ENCODE peak calls at places on chromosome 5, in six cellular contexts. R is GM12878, U is upper lobe of left lung, S is K562, F is HepG2, P is A549. C is an unnamed sample.

GRCh38 chr5:138545919-138546562 is 3.0 kb upstream of the ETF1 start:
- ATAC-seq in S (no peak), F (no peak), P (no peak), U (no peak), R (no peak), C (no peak)

GRCh38 chr5:148085934-148086333 is 22.2 kb downstream of the SPINK5 start:
- ATAC-seq in U (no peak), R (peak), F (no peak), S (no peak), P (no peak), C (no peak)

GRCh38 chr5:35212006-35212982 is 18.0 kb downstream of the PRLR start:
- ATAC-seq in S (no peak), R (peak), U (no peak), F (no peak), P (no peak), C (no peak)

GRCh38 chr5:132110930-132111329 is 37.3 kb downstream of the CSF2 start:
- ATAC-seq in F (no peak), P (no peak), R (no peak), U (no peak), S (no peak), C (no peak)

GRCh38 chr5:71883745-71884103 is 164.6 kb downstream of the CARTPT start:
- ATAC-seq in U (no peak), S (no peak), F (no peak), R (no peak), P (peak), C (no peak)

GRCh38 chr5:151458314-151458713 is 10.9 kb downstream of the SLC36A1 start:
- ATAC-seq in R (no peak), S (no peak), F (no peak), U (no peak), P (no peak), C (no peak)

GRCh38 chr5:172749881-172750608 is 20.9 kb downstream of the DUSP1 start:
- ATAC-seq in P (no peak), R (no peak), U (no peak), S (no peak), F (no peak), C (peak)

GRCh38 chr5:174145821-174146220 is 100.3 kb downstream of the NSG2 start:
- ATAC-seq in R (no peak), F (no peak), U (no peak), S (no peak), P (no peak), C (no peak)

GRCh38 chr5:82348749-82349148 is 70.6 kb upstream of the RPS23 start:
- ATAC-seq in F (no peak), R (no peak), P (no peak), S (no peak), U (no peak), C (no peak)

GRCh38 chr5:146007270-146007669 is 70.9 kb downstream of the SH3RF2 start:
- ATAC-seq in F (peak), U (no peak), S (peak), P (peak), R (no peak), C (no peak)

GRCh38 chr5:157598350-157598936 is 22.9 kb upstream of the ADAM19 start:
- ATAC-seq in P (no peak), F (no peak), U (no peak), S (no peak), R (peak), C (no peak)

GRCh38 chr5:124806026-124806856 is 59.8 kb upstream of the ZNF608 start:
- ATAC-seq in P (peak), S (peak), F (peak), R (no peak), U (no peak), C (peak)

GRCh38 chr5:114789773-114790402 is 379.8 kb downstream of the TRIM36 start:
- ATAC-seq in R (peak), F (peak), S (no peak), U (no peak), P (peak), C (no peak)

GRCh38 chr5:158819840-158820620 is 279.7 kb downstream of the EBF1 start:
- ATAC-seq in S (no peak), F (no peak), P (no peak), U (no peak), R (peak), C (no peak)

GRCh38 chr5:14235872-14236271 is 92.7 kb downstream of the TRIO start:
- ATAC-seq in S (no peak), U (no peak), R (peak), P (no peak), F (no peak), C (no peak)

GRCh38 chr5:32494827-32495226 is 50.3 kb upstream of the ZFR start:
- ATAC-seq in P (no peak), R (no peak), S (no peak), U (no peak), F (no peak), C (no peak)

GRCh38 chr5:39399135-39400036 is 25.4 kb downstream of the DAB2 start:
- ATAC-seq in U (peak), R (no peak), P (peak), F (peak), S (peak), C (peak)

GRCh38 chr5:139698461-139699146 is 50.5 kb downstream of the CXXC5 start:
- ATAC-seq in R (no peak), U (peak), F (no peak), P (no peak), S (peak), C (peak)

GRCh38 chr5:151002250-151002649 is 18.1 kb upstream of the GPX3 start:
- ATAC-seq in F (peak), U (no peak), S (peak), P (peak), R (no peak), C (no peak)

GRCh38 chr5:57683036-57683600 is 200.5 kb upstream of the ACTBL2 start:
- ATAC-seq in F (no peak), P (no peak), U (no peak), R (no peak), S (no peak), C (no peak)

GRCh38 chr5:82068723-82069122 is 96.9 kb downstream of the ATG10 start:
- ATAC-seq in S (no peak), F (no peak), U (no peak), R (no peak), P (no peak), C (no peak)

GRCh38 chr5:157350939-157351338 is 85.0 kb downstream of the CYFIP2 start:
- ATAC-seq in R (peak), U (no peak), F (no peak), P (no peak), S (no peak), C (no peak)

DNA sequence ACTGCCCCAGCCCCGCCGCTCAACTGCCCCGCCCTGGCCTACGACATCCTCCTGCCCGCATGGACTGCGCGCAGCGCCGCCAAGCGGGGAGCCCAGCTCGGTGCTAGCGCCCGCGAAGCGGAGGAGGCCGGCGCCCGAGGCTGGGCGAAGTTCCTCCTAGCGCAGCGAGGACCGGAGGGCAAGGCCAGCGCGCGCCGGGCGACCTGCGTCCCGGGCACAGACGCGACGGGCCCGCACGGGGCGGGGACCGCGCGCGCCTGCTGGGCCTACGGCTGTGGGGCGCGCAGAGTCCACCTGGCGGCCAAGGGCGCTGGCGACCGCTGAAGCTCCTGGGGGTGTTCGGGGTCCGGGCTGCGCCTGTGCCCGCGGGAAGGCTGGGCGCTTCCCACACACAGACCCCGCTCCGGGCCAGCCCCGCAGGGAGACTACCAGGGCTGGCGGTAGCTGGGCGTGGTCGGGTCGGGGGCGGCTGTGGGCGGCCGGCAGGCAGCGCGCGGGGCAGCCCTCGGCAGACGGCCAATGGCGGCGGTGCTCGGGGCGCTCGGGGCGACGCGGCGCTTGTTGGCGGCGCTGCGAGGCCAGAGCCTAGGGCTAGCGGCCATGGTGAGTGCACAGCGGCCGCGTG is at the start of gene PCBD2:
- ATAC-seq in F (peak), R (peak), U (peak), P (peak), S (peak), C (peak)
- TF ChIP-seq EP300 in F (peak), R (no peak), U (no peak), P (no peak), S (peak), C (no peak)

GRCh38 chr5:104345513-104345823 is 782.9 kb upstream of the NUDT12 start:
- ATAC-seq in P (peak), S (no peak), F (no peak), U (no peak), R (no peak), C (no peak)
- H3K4me3 ChIP-seq in P (no peak), S (no peak), F (no peak), U (no peak), R (no peak), C (no peak)

GRCh38 chr5:80655231-80655784 is 525 bp upstream of the DHFR start:
- ATAC-seq in S (no peak), P (no peak), R (no peak), U (no peak), F (no peak), C (no peak)

GRCh38 chr5:80656425-80656824 is 1.6 kb upstream of the DHFR start:
- ATAC-seq in S (no peak), P (no peak), F (peak), U (no peak), R (no peak), C (no peak)

GRCh38 chr5:80654054-80654390 is 430 bp upstream of the MSH3 start:
- ATAC-seq in S (peak), R (peak), P (peak), F (peak), U (no peak), C (no peak)

GRCh38 chr5:80653497-80653896 is 955 bp upstream of the MSH3 start:
- ATAC-seq in R (no peak), U (no peak), F (no peak), S (peak), P (no peak), C (no peak)

GRCh38 chr5:80654391-80655230 is at the start of the genes DHFR and MSH3:
- ATAC-seq in S (peak), F (peak), R (peak), P (peak), U (peak), C (peak)
- TF ChIP-seq POLR2A in S (peak), F (peak), R (peak), P (peak), U (peak), C (peak)

GRCh38 chr5:165232629-165233028 is 1727.2 kb downstream of the MAT2B start:
- ATAC-seq in F (no peak), P (no peak), S (no peak), R (no peak), U (no peak), C (no peak)
- TF ChIP-seq EP300 in F (no peak), P (no peak), S (no peak), R (no peak), U (no peak), C (no peak)

DNA sequence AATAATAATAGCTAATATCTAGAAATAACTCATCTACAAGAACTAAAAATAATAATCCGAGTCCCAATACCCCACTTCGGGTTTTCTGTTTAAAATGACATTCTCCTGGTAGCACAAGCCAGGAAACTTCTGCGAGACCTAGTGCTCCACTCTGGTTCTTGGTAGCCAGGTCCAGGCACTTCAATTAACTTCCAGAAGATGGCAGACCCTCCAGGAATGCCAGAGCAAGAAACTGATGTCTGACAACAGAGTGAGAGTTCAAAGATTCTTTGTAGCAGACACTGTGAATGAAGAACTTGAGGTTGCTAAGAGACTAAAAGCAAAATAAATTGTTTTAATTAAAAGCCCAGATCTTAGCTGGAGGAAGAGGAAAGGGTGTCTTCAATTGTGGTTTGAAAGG is 1963.3 kb upstream of the CDH9 start:
- ATAC-seq in U (no peak), F (no peak), P (no peak), S (no peak), R (no peak), C (no peak)
- H3K4me3 ChIP-seq in U (no peak), F (no peak), P (no peak), S (no peak), R (no peak), C (no peak)

DNA sequence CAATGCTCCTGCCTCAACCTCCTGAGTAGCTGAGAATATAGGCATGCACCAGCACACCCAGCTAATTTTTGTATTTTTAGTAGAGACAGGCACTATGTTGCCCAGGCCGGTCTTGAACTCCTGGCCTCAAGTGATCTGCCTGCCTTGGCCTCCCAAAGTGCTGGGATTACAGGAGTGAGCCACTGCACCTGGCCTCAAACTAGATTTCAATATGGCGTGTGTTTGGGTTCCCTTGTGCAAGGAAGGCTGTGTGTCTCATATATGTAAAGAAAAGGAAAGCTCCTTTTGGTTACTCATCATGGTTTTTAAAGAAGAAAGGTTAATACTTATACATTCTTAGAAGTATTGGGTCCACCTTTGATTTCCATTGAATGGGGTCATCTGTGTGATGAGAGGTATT is 70.7 kb downstream of the ANKRD33B start:
- ATAC-seq in S (no peak), P (no peak), R (no peak), U (no peak), F (no peak), C (no peak)
- TF ChIP-seq POLR2A in S (no peak), P (no peak), R (no peak), U (no peak), F (no peak), C (no peak)

DNA sequence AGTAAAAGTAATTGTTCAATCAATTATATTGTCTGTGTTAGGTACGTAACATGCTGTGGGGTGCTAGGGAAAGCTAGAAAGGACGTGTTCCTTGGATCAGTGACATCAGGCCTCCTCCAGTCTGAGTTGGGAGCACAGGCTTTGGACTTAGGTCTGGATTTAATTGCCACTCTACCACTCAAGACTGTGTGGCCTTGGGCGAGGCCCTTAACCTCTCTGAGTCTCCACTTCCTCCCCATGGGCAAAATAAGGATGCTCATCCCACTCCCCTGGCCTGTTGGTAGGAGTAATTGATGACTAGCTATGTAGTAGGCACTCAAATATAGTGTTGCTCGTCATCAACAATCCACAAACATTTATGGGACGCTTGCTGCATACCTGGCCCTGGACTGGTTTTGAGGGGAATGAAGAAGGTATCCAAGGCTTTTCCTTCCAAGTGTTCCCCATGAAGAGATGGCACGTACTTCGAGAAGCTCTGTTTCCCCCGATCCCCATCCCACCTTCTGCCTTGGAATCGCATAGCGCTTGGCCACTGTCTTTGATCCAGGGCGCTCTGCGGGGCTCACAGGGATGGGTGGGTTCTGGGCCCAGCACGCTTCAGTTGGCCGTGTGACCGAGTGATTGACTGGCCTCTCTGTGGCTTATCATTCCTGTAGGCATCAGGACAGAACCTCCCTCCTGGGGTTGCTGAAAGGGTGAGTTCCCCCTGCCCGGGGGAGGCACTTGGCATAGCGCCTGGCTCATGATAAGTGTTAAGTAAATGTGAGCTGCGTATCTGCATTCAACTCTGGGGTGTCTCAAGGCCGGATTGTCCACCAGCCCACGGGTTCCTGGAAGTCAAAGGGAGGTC is 8.1 kb downstream of the FGF18 start:
- ATAC-seq in P (no peak), S (no peak), U (no peak), F (no peak), R (no peak), C (no peak)
- TF ChIP-seq EP300 in P (no peak), S (no peak), U (no peak), F (no peak), R (no peak), C (no peak)